ENCODE peak calls at places on chromosomes 7 and 10, in nine cellular contexts. One of them, this sample, is unnamed.

GRCh38 chr7:22718200-22718711 is 8.7 kb upstream of the IL6 start:
- DNase-seq in stomach: no peak
- DNase-seq in spleen: no peak
- DNase-seq in HCT116: no peak
- DNase-seq in suprapubic skin: no peak
- DNase-seq in sigmoid colon: no peak
- DNase-seq in H1: no peak
- DNase-seq in HepG2: no peak
- DNase-seq in prostate gland: no peak
- DNase-seq in this sample: no peak

GRCh38 chr10:99612167-99612831 is 7.9 kb downstream of the SLC25A28 start:
- DNase-seq in stomach: no peak
- DNase-seq in spleen: no peak
- DNase-seq in HCT116: peak; percentile 59
- DNase-seq in suprapubic skin: no peak
- DNase-seq in sigmoid colon: no peak
- DNase-seq in H1: no peak
- DNase-seq in HepG2: peak; percentile 63
- DNase-seq in prostate gland: peak; percentile 40
- DNase-seq in this sample: peak; percentile 16

GRCh38 chr7:107506683-107507339 is 37.0 kb downstream of the GPR22 start:
- DNase-seq in stomach: peak; percentile 91
- DNase-seq in spleen: no peak
- DNase-seq in HCT116: peak; percentile 28
- DNase-seq in suprapubic skin: peak; percentile 69
- DNase-seq in sigmoid colon: no peak
- DNase-seq in H1: no peak
- DNase-seq in HepG2: no peak
- DNase-seq in prostate gland: peak; percentile 63
- DNase-seq in this sample: peak; percentile 85

GRCh38 chr10:34666008-34666700 is 148.9 kb downstream of the PARD3 start:
- DNase-seq in stomach: peak; percentile 40
- DNase-seq in spleen: no peak
- DNase-seq in HCT116: peak; percentile 77
- DNase-seq in suprapubic skin: no peak
- DNase-seq in sigmoid colon: peak; percentile 83
- DNase-seq in H1: no peak
- DNase-seq in HepG2: no peak
- DNase-seq in prostate gland: peak; percentile 63
- DNase-seq in this sample: peak; percentile 37

GRCh38 chr10:129448539-129448938 is 18.5 kb upstream of the MGMT start:
- DNase-seq in stomach: no peak
- DNase-seq in spleen: no peak
- DNase-seq in HCT116: no peak
- DNase-seq in suprapubic skin: no peak
- DNase-seq in sigmoid colon: no peak
- DNase-seq in H1: no peak
- DNase-seq in HepG2: peak; percentile 72
- DNase-seq in prostate gland: no peak
- DNase-seq in this sample: no peak

GRCh38 chr10:70571236-70571635 is 31.3 kb downstream of the PRF1 start:
- DNase-seq in stomach: no peak
- DNase-seq in spleen: no peak
- DNase-seq in HCT116: no peak
- DNase-seq in suprapubic skin: no peak
- DNase-seq in sigmoid colon: peak; percentile 43
- DNase-seq in H1: no peak
- DNase-seq in HepG2: no peak
- DNase-seq in prostate gland: no peak
- DNase-seq in this sample: no peak

GRCh38 chr7:68246189-68246633 is 1249.6 kb downstream of the TYW1 start:
- DNase-seq in stomach: no peak
- DNase-seq in spleen: no peak
- DNase-seq in HCT116: no peak
- DNase-seq in suprapubic skin: no peak
- DNase-seq in sigmoid colon: no peak
- DNase-seq in H1: peak; percentile 57
- DNase-seq in HepG2: no peak
- DNase-seq in prostate gland: peak; percentile 48
- DNase-seq in this sample: no peak

GRCh38 chr7:130473877-130474276 is 18.0 kb upstream of the MEST start:
- DNase-seq in stomach: no peak
- DNase-seq in spleen: no peak
- DNase-seq in HCT116: no peak
- DNase-seq in suprapubic skin: no peak
- DNase-seq in sigmoid colon: no peak
- DNase-seq in H1: no peak
- DNase-seq in HepG2: no peak
- DNase-seq in prostate gland: no peak
- DNase-seq in this sample: no peak

GRCh38 chr10:124579003-124579384 is 117.4 kb downstream of the LHPP start:
- DNase-seq in stomach: no peak
- DNase-seq in spleen: peak; percentile 58
- DNase-seq in HCT116: no peak
- DNase-seq in suprapubic skin: peak; percentile 44
- DNase-seq in sigmoid colon: peak; percentile 62
- DNase-seq in H1: no peak
- DNase-seq in HepG2: no peak
- DNase-seq in prostate gland: no peak
- DNase-seq in this sample: no peak

GRCh38 chr7:68604516-68604915 is 993.8 kb upstream of the AUTS2 start:
- DNase-seq in stomach: no peak
- DNase-seq in spleen: no peak
- DNase-seq in HCT116: no peak
- DNase-seq in suprapubic skin: no peak
- DNase-seq in sigmoid colon: no peak
- DNase-seq in H1: no peak
- DNase-seq in HepG2: no peak
- DNase-seq in prostate gland: no peak
- DNase-seq in this sample: no peak

GRCh38 chr7:54995631-54996340 is 23.0 kb upstream of the EGFR start:
- DNase-seq in stomach: no peak
- DNase-seq in spleen: no peak
- DNase-seq in HCT116: peak; percentile 71
- DNase-seq in suprapubic skin: no peak
- DNase-seq in sigmoid colon: no peak
- DNase-seq in H1: no peak
- DNase-seq in HepG2: peak; percentile 39
- DNase-seq in prostate gland: peak; percentile 61
- DNase-seq in this sample: no peak

GRCh38 chr7:66790725-66791124 is 50.2 kb downstream of the RABGEF1 start:
- DNase-seq in stomach: no peak
- DNase-seq in spleen: no peak
- DNase-seq in HCT116: no peak
- DNase-seq in suprapubic skin: no peak
- DNase-seq in sigmoid colon: no peak
- DNase-seq in H1: no peak
- DNase-seq in HepG2: no peak
- DNase-seq in prostate gland: no peak
- DNase-seq in this sample: no peak

GRCh38 chr10:98478430-98479222 is 31.9 kb upstream of the HPS1 start:
- DNase-seq in stomach: no peak
- DNase-seq in spleen: no peak
- DNase-seq in HCT116: no peak
- DNase-seq in suprapubic skin: no peak
- DNase-seq in sigmoid colon: no peak
- DNase-seq in H1: no peak
- DNase-seq in HepG2: no peak
- DNase-seq in prostate gland: no peak
- DNase-seq in this sample: no peak
- TF ChIP-seq POLR2AphosphoS5 in stomach: no peak
- TF ChIP-seq POLR2AphosphoS5 in spleen: no peak
- TF ChIP-seq POLR2AphosphoS5 in HCT116: no peak
- TF ChIP-seq POLR2AphosphoS5 in suprapubic skin: no peak
- TF ChIP-seq POLR2AphosphoS5 in sigmoid colon: no peak
- TF ChIP-seq POLR2AphosphoS5 in H1: no peak
- TF ChIP-seq POLR2AphosphoS5 in HepG2: no peak
- TF ChIP-seq POLR2AphosphoS5 in prostate gland: no peak
- TF ChIP-seq POLR2AphosphoS5 in this sample: no peak

GRCh38 chr7:47473499-47474210 is 108.3 kb downstream of the TNS3 start:
- DNase-seq in stomach: no peak
- DNase-seq in spleen: no peak
- DNase-seq in HCT116: no peak
- DNase-seq in suprapubic skin: no peak
- DNase-seq in sigmoid colon: no peak
- DNase-seq in H1: no peak
- DNase-seq in HepG2: no peak
- DNase-seq in prostate gland: no peak
- DNase-seq in this sample: no peak

GRCh38 chr7:47474211-47474936 is 107.5 kb downstream of the TNS3 start:
- DNase-seq in stomach: no peak
- DNase-seq in spleen: no peak
- DNase-seq in HCT116: no peak
- DNase-seq in suprapubic skin: no peak
- DNase-seq in sigmoid colon: no peak
- DNase-seq in H1: no peak
- DNase-seq in HepG2: no peak
- DNase-seq in prostate gland: no peak
- DNase-seq in this sample: no peak

GRCh38 chr7:47475880-47476227 is 106.1 kb downstream of the TNS3 start:
- DNase-seq in stomach: no peak
- DNase-seq in spleen: no peak
- DNase-seq in HCT116: no peak
- DNase-seq in suprapubic skin: no peak
- DNase-seq in sigmoid colon: no peak
- DNase-seq in H1: no peak
- DNase-seq in HepG2: no peak
- DNase-seq in prostate gland: no peak
- DNase-seq in this sample: no peak

GRCh38 chr7:47477191-47478016 is 104.5 kb downstream of the TNS3 start:
- DNase-seq in stomach: no peak
- DNase-seq in spleen: no peak
- DNase-seq in HCT116: no peak
- DNase-seq in suprapubic skin: no peak
- DNase-seq in sigmoid colon: no peak
- DNase-seq in H1: no peak
- DNase-seq in HepG2: no peak
- DNase-seq in prostate gland: no peak
- DNase-seq in this sample: no peak

GRCh38 chr7:47474937-47475879 is 106.7 kb downstream of the TNS3 start:
- DNase-seq in stomach: peak; percentile 94
- DNase-seq in spleen: peak; percentile 91
- DNase-seq in HCT116: peak; percentile 91
- DNase-seq in suprapubic skin: peak; percentile 92
- DNase-seq in sigmoid colon: peak; percentile 91
- DNase-seq in H1: no peak
- DNase-seq in HepG2: peak; percentile 98
- DNase-seq in prostate gland: peak; percentile 40
- DNase-seq in this sample: peak; percentile 93
- TF ChIP-seq POLR2A in stomach: no peak
- TF ChIP-seq POLR2A in spleen: no peak
- TF ChIP-seq POLR2A in HCT116: peak; percentile 38
- TF ChIP-seq POLR2A in suprapubic skin: peak; percentile 15
- TF ChIP-seq POLR2A in sigmoid colon: no peak
- TF ChIP-seq POLR2A in H1: no peak
- TF ChIP-seq POLR2A in HepG2: peak; percentile 88
- TF ChIP-seq POLR2A in prostate gland: peak; percentile 12
- TF ChIP-seq POLR2A in this sample: peak; percentile 75

GRCh38 chr10:31319602-31320178 is 674 bp downstream of the ZEB1 start:
- DNase-seq in stomach: no peak
- DNase-seq in spleen: peak; percentile 90
- DNase-seq in HCT116: no peak
- DNase-seq in suprapubic skin: no peak
- DNase-seq in sigmoid colon: no peak
- DNase-seq in H1: no peak
- DNase-seq in HepG2: no peak
- DNase-seq in prostate gland: no peak
- DNase-seq in this sample: no peak
- H3K27ac ChIP-seq in stomach: peak overlapping the region; percentile 91
- H3K27ac ChIP-seq in spleen: peak overlapping the region; percentile 95
- H3K27ac ChIP-seq in HCT116: peak overlapping the region; percentile 39
- H3K27ac ChIP-seq in suprapubic skin: peak overlapping the region; percentile 89
- H3K27ac ChIP-seq in sigmoid colon: peak overlapping the region; percentile 99
- H3K27ac ChIP-seq in H1: no peak overlapping the region
- H3K27ac ChIP-seq in HepG2: peak overlapping the region; percentile 94
- H3K27ac ChIP-seq in prostate gland: peak overlapping the region; percentile 88
- H3K27ac ChIP-seq in this sample: peak overlapping the region; percentile 97

GRCh38 chr10:78047314-78047891 is 13.7 kb downstream of the RPS24 start:
- DNase-seq in stomach: peak; percentile 89
- DNase-seq in spleen: peak; percentile 94
- DNase-seq in HCT116: peak; percentile 64
- DNase-seq in suprapubic skin: peak; percentile 88
- DNase-seq in sigmoid colon: peak; percentile 91
- DNase-seq in H1: peak; percentile 98
- DNase-seq in HepG2: peak; percentile 79
- DNase-seq in prostate gland: peak; percentile 85
- DNase-seq in this sample: peak; percentile 89

GRCh38 chr10:78058562-78058961 is 24.9 kb downstream of the RPS24 start:
- DNase-seq in stomach: no peak
- DNase-seq in spleen: no peak
- DNase-seq in HCT116: no peak
- DNase-seq in suprapubic skin: no peak
- DNase-seq in sigmoid colon: no peak
- DNase-seq in H1: no peak
- DNase-seq in HepG2: no peak
- DNase-seq in prostate gland: no peak
- DNase-seq in this sample: no peak

GRCh38 chr10:78049861-78050260 is 16.2 kb downstream of the RPS24 start:
- DNase-seq in stomach: no peak
- DNase-seq in spleen: no peak
- DNase-seq in HCT116: no peak
- DNase-seq in suprapubic skin: no peak
- DNase-seq in sigmoid colon: no peak
- DNase-seq in H1: no peak
- DNase-seq in HepG2: no peak
- DNase-seq in prostate gland: no peak
- DNase-seq in this sample: no peak

DNA sequence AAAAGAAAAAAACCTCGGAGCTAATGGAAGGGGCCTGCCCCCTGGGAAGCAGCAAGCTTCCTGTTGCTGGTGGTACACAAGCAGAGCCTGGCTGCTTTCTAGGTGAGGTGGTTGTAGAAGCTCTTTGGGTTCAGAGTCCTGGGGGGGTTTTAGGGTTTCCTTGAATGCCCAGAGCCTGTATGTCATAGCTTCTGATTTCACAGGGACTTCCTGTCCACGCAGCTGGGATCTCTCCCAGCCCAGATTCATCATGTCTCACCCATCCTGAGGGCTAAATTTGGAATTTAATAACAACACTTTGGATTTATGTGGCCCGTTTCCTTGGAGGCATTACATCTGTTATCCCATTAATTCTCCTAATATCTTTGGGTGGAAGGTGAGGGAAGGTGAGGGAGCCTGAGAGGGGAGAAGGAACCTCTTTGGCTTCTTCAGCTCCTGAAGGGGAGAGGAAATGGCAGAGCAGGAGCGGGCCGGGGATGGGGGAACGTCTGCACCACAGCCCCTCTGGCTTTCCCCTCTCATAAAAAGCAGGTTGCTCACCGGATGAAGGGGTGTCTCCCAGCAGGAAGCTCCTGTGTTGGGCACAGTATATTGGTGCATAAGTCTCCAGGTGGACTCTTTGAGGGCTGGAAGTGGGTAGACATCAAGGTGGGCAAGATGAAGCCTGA is 19.7 kb downstream of the RPS24 start:
- DNase-seq in stomach: no peak
- DNase-seq in spleen: no peak
- DNase-seq in HCT116: no peak
- DNase-seq in suprapubic skin: no peak
- DNase-seq in sigmoid colon: no peak
- DNase-seq in H1: no peak
- DNase-seq in HepG2: no peak
- DNase-seq in prostate gland: no peak
- DNase-seq in this sample: no peak
- TF ChIP-seq POLR2AphosphoS5 in stomach: no peak
- TF ChIP-seq POLR2AphosphoS5 in spleen: no peak
- TF ChIP-seq POLR2AphosphoS5 in HCT116: no peak
- TF ChIP-seq POLR2AphosphoS5 in suprapubic skin: no peak
- TF ChIP-seq POLR2AphosphoS5 in sigmoid colon: peak; percentile 15
- TF ChIP-seq POLR2AphosphoS5 in H1: no peak
- TF ChIP-seq POLR2AphosphoS5 in HepG2: no peak
- TF ChIP-seq POLR2AphosphoS5 in prostate gland: no peak
- TF ChIP-seq POLR2AphosphoS5 in this sample: no peak

This sample was measured in transverse colon.